ENCODE peak calls at places on chromosomes 5 and 9, in six cellular contexts. X is foreskin fibroblast, U is cardiac muscle cell, P is IMR-90, A is AG04449, E is K562. Q is an unnamed sample.

GRCh38 chr5:172791291-172791690 is 20.3 kb upstream of the DUSP1 start:
- DNase-seq in X (no peak), U (no peak), P (no peak), A (no peak), E (no peak), Q (no peak)

GRCh38 chr9:1440276-1440675 is 390.1 kb downstream of the DMRT2 start:
- DNase-seq in X (no peak), U (no peak), P (no peak), A (no peak), E (no peak), Q (no peak)

GRCh38 chr9:112764837-112765236 is 14.3 kb downstream of the SNX30 start:
- DNase-seq in X (no peak), U (peak; percentile 5), P (no peak), A (no peak), E (peak; percentile 38), Q (no peak)

GRCh38 chr5:72467987-72468386 is 39.2 kb downstream of the ZNF366 start:
- DNase-seq in X (peak; percentile 56), U (no peak), P (peak; percentile 40), A (no peak), E (no peak), Q (no peak)

GRCh38 chr5:124599048-124599973 is 147.1 kb downstream of the ZNF608 start:
- DNase-seq in X (peak; percentile 33), U (peak; percentile 25), P (peak; percentile 61), A (no peak), E (no peak), Q (peak; percentile 99)

GRCh38 chr9:113592806-113593575 is 129.5 kb downstream of the RGS3 start:
- DNase-seq in X (no peak), U (no peak), P (no peak), A (no peak), E (no peak), Q (no peak)

GRCh38 chr9:117772960-117773359 is 68.8 kb downstream of the TLR4 start:
- DNase-seq in X (peak; percentile 73), U (no peak), P (no peak), A (no peak), E (no peak), Q (peak; percentile 70)

GRCh38 chr9:89985078-89985477 is 380.3 kb downstream of the GADD45G start:
- DNase-seq in X (no peak), U (no peak), P (no peak), A (no peak), E (no peak), Q (no peak)

GRCh38 chr5:106964102-106964501 is 706.6 kb downstream of the EFNA5 start:
- DNase-seq in X (peak; percentile 12), U (no peak), P (no peak), A (no peak), E (no peak), Q (peak; percentile 63)

DNA sequence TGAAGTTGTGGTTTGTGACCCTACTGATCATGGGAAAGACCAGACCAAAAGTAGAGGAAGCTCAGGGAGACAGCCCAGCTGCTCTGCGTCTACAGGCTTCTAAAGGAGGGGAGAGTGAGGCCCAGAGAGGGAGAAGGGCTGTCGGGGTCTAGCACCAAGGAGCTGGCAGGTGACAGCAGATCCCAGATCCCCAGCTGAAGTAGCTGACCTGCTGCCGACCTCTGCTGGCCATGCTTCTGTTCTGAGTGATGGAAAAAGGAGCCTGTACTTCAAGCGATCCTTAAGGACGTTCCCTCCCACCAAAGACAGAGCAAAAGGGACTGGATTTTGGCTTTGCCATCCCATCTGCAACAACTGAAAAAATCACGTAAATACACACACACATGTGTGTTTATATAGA is 22.7 kb upstream of the QSOX2 start:
- DNase-seq in X (no peak), U (peak; percentile 83), P (no peak), A (no peak), E (peak; percentile 39), Q (no peak)
- TF ChIP-seq CTCF in X (no peak), U (no peak), P (no peak), A (no peak), E (peak; percentile 60), Q (peak; percentile 18)

GRCh38 chr9:72524820-72525539 is 3.6 kb downstream of the TMC1 start:
- DNase-seq in X (peak; percentile 98), U (no peak), P (peak; percentile 100), A (peak; percentile 92), E (no peak), Q (peak; percentile 94)

GRCh38 chr9:72527801-72528195 is 6.4 kb downstream of the TMC1 start:
- DNase-seq in X (no peak), U (no peak), P (no peak), A (no peak), E (no peak), Q (no peak)

GRCh38 chr9:72529531-72529930 is 8.1 kb downstream of the TMC1 start:
- DNase-seq in X (no peak), U (no peak), P (no peak), A (no peak), E (no peak), Q (no peak)

GRCh38 chr9:72526901-72527800 is 5.7 kb downstream of the TMC1 start:
- DNase-seq in X (peak; percentile 91), U (peak; percentile 23), P (peak; percentile 93), A (peak; percentile 50), E (no peak), Q (peak; percentile 88)
- H3K4me3 ChIP-seq in X (peak overlapping the region; percentile 12), U (no peak overlapping the region), P (peak overlapping the region; percentile 29), A (peak overlapping the region; percentile 49), E (no peak overlapping the region), Q (peak overlapping the region; percentile 27)

DNA sequence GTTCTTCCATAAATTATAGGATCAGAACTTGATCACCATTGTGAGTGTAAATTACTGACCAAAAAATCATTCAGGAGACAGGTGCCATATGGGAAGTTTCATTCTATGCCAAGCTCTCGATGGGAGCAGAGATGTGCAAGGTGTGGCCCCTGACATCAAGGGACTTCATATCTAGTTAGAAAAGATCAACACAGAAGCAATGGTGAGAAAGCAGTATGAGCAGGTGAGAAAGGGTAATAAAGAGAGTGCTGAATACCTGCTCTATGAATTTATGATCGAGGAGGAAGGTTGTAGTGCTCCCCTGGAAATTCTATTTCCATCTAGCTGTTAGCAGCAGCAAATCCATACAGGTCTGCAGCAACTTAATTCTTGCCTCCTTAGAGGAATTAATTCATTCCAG is 181.9 kb downstream of the SAXO1 start:
- DNase-seq in X (no peak), U (no peak), P (no peak), A (no peak), E (no peak), Q (no peak)
- TF ChIP-seq CTCF in X (no peak), U (no peak), P (no peak), A (no peak), E (no peak), Q (no peak)

DNA sequence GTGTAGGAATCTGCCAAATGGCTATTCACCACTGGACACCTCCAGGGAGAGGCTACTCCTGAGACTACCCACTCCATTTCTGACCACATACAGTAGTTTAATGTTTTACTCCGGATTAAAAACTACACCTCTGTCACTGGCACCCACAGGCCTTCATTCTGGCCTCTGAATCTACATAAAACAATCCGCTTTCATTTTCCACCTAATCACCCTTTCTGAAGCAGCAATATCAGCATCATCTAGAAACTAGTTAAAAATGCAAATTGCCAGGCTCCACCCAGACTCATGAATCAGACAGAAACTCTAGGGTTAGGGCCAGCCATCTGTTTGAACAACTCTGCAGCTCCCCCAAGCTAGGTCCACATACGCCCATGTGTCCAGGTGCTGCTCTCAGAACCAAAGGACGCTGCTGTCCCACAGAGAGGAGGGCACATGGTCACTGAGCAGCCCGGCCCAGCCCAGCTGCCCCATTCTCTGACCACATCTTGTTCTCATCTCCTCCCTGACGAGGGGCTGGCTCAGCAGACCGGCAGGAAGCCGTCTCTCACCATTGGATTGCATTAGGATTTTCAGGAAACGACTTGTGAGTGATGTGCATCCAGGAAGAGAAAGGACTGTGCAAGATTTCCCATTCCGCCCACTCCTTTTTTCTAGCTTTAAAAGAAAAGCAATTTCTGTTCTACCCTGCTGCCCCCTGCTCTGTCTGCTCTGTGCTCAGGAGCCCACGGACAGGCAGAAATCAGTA is 34.7 kb downstream of the ADAM19 start:
- DNase-seq in X (no peak), U (no peak), P (peak; percentile 84), A (no peak), E (no peak), Q (no peak)
- H3K4me3 ChIP-seq in X (no peak overlapping the region), U (no peak overlapping the region), P (no peak overlapping the region), A (no peak overlapping the region), E (no peak overlapping the region), Q (no peak overlapping the region)

DNA sequence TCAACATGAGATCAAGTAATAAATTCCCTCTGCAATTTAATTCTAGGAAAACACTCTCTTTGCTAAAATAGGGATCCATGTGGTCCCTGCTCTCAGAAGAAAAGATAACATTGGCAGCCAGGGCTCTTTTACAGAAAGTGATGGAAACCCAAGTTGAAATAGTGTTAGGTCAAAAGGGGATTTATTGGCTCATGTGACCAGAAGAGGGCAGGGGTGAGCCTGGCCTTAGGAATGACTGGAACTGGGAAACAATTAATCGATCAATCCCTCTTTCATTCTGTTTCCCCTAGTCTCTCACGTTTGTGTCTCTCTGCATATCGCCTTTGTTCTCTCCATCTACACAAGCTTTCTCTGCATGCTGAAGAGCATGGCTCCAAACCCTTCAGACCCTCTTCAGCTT is 58.3 kb upstream of the ALDH1B1 start:
- DNase-seq in X (no peak), U (peak; percentile 27), P (no peak), A (no peak), E (peak; percentile 39), Q (no peak)
- TF ChIP-seq CTCF in X (peak; percentile 4), U (peak; percentile 33), P (no peak), A (peak; percentile 37), E (peak; percentile 67), Q (peak; percentile 26)

GRCh38 chr5:30839956-30840355 is 353.5 kb upstream of the CDH6 start:
- DNase-seq in X (no peak), U (peak; percentile 17), P (no peak), A (no peak), E (no peak), Q (no peak)
- H3K4me3 ChIP-seq in X (no peak overlapping the region), U (no peak overlapping the region), P (no peak overlapping the region), A (no peak overlapping the region), E (no peak overlapping the region), Q (no peak overlapping the region)

GRCh38 chr9:82167296-82167695 is 178.7 kb downstream of the SPATA31D1 start:
- DNase-seq in X (no peak), U (no peak), P (no peak), A (no peak), E (no peak), Q (no peak)
- TF ChIP-seq CTCF in X (no peak), U (no peak), P (no peak), A (no peak), E (no peak), Q (no peak)

DNA sequence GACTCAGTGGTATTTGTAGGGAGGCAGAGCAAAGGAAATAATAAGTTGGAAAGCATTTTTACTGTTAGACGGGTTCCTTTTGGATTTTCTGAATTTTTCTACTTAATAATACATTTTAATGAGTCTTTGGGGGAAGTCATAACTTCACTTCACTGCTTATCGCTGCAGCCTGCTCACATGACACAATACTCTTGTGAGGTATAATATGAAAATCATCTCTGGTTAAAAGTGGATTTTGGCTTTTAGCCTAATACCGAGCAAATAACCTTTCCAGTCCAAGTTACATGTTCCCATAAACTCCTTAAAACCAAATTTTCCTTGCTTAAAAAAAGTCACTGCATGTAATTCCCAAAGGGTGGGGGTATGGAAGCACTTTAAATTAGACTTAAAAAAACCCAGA is 331.6 kb downstream of the KDM4C start:
- DNase-seq in X (no peak), U (no peak), P (no peak), A (no peak), E (no peak), Q (peak; percentile 46)
- H3K4me3 ChIP-seq in X (no peak overlapping the region), U (no peak overlapping the region), P (no peak overlapping the region), A (no peak overlapping the region), E (no peak overlapping the region), Q (no peak overlapping the region)